ENCODE peak calls at places on chromosomes 6 and 20, in four cellular contexts. I is CD4-positive, alpha-beta T cell; F is left lung; B is stomach. Q is an unnamed sample.

GRCh38 chr6:113664909-113665308 is 192.2 kb upstream of the MARCKS start:
- DNase-seq in F (no peak), B (no peak), I (no peak), Q (no peak)

GRCh38 chr20:5402903-5403531 is 86.3 kb upstream of the PROKR2 start:
- DNase-seq in B (no peak), I (no peak), F (no peak), Q (no peak)

GRCh38 chr6:110534731-110535164 is 58.3 kb upstream of the SLC22A16 start:
- DNase-seq in I (no peak), F (no peak), B (no peak), Q (no peak)

GRCh38 chr20:37453836-37454235 is 67.2 kb upstream of the NNAT start:
- DNase-seq in B (no peak), F (no peak), I (no peak), Q (no peak)

GRCh38 chr6:156563710-156564109 is 213.5 kb upstream of the ARID1B start:
- DNase-seq in F (no peak), I (no peak), B (no peak), Q (no peak)

GRCh38 chr6:133769463-133769862 is 119.5 kb upstream of the TCF21 start:
- DNase-seq in I (no peak), B (no peak), F (no peak), Q (no peak)

GRCh38 chr6:106501836-106502447 is 127.4 kb downstream of the RTN4IP1 start:
- DNase-seq in B (no peak), I (no peak), F (peak; percentile 63), Q (peak; percentile 30)

GRCh38 chr20:47782091-47782490 is 3.2 kb downstream of the SULF2 start:
- DNase-seq in B (no peak), I (no peak), F (no peak), Q (no peak)

GRCh38 chr6:44245912-44246662 is 814 bp upstream of the HSP90AB1 start:
- DNase-seq in F (peak; percentile 93), I (peak; percentile 75), B (peak; percentile 90), Q (peak; percentile 90)

DNA sequence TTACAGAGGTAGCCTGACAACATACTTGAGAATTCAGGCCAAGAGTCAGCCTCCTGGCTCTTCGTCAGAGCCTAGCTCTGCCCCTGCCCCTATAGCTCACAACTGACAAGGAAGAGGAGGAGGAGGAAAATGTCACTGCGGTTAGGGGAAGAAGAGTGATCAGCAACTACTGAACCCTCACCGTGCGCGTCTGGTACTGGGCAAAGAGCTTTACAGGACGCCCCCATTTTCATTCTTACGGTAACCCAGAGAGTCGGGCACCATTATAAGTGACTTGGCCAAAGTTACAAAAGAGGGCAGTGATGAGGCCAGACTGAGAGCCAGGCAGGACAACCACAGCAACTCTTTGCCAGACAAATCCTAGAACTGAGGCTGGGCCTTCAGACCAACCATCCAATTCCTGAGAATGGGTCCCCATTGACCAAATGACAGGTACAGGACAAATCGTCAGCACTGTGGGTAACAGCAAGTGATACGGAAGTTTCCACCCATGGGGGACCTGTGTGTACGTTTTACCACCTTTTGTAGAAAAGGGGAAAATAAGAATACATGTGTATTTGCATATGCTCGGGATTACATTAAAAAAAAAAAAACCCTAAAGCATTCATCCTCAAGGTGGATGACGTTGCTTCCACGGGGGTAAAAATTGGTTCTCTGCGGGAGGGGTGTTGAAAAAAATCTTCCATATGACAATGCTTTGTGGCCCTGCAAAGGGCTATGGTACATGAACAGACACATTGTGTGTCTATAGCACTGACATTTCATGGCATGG is 118.1 kb downstream of the NFATC2 start:
- DNase-seq in F (no peak), I (no peak), B (no peak), Q (no peak)
- H3K27ac ChIP-seq in F (no peak overlapping the region), I (peak overlapping the region; percentile 47), B (peak overlapping the region; percentile 37), Q (no peak overlapping the region)

DNA sequence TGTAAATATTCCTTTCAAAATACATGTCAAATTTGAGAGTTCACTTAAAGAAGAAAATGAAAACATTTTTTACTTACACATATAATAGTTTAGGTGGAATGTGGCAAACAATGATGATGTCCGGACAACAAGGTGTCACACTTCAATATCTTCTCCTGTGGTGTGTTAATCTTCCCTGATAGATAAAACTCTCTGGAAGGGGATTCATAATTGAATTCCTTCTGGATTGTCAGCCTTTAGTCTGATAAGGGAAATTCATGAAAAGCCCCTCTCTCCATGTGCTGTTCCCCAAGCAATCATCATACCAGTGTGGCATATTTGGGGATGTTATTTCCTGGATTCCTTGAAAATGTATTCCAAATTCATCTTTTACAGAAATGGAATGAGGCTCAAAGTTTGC is 971 bp upstream of the SERINC3 start:
- DNase-seq in B (no peak), F (no peak), I (no peak), Q (no peak)
- H3K27ac ChIP-seq in B (peak overlapping the region; percentile 100), F (no peak overlapping the region), I (peak overlapping the region; percentile 62), Q (no peak overlapping the region)

GRCh38 chr20:17863209-17863576 is 105.4 kb downstream of the SNX5 start:
- DNase-seq in F (no peak), B (no peak), I (no peak), Q (no peak)
- H3K27ac ChIP-seq in F (no peak overlapping the region), B (peak overlapping the region; percentile 50), I (no peak overlapping the region), Q (peak overlapping the region; percentile 81)

GRCh38 chr6:2614842-2615241 is 135.9 kb downstream of the MYLK4 start:
- DNase-seq in I (no peak), F (no peak), B (no peak), Q (no peak)
- H3K27ac ChIP-seq in I (no peak overlapping the region), F (no peak overlapping the region), B (no peak overlapping the region), Q (no peak overlapping the region)

DNA sequence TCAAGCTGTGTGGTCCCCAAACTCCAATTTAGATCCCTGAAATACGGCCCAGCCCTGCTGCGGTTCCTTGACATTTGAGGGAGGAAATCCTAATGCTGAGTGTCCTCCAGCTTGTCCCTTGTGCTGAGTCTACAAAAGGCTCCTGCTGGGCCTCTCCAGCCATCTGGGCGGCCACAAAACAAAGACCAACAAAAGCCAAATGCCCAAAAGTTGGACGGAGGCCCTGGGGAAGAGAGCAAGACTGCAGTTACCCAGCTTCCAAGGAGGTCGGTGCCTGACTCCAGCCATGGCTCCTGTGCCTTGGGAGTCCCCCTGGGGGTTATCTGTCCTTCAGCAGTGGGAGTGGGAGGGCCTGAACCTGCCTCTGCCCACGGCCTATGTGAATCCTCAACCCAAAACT is 162.4 kb upstream of the PDE10A start:
- DNase-seq in B (no peak), I (no peak), F (no peak), Q (no peak)
- H3K27ac ChIP-seq in B (no peak overlapping the region), I (no peak overlapping the region), F (no peak overlapping the region), Q (no peak overlapping the region)

Q was measured in body of pancreas.